ENCODE peak calls at places on chromosome 9, in six cellular contexts. One of them, this sample, is unnamed.

GRCh38 chr9:16337322-16338029 is 533.0 kb downstream of the BNC2 start:
- DNase-seq in naive thymus-derived CD8-positive, alpha-beta T cell: no peak
- DNase-seq in Daoy: peak
- DNase-seq in effector CD4-positive, alpha-beta T cell: no peak
- DNase-seq in NCI-H1092 treated with DMSO at 0.1 percent for 48 hours: no peak
- DNase-seq in stimulated activated CD4-positive, alpha-beta T cell treated with anti-CD3 and anti-CD28 coated beads, Interleukin-1b, Interleukin-23, amount 100 ng/mL, for 4 hours: no peak
- DNase-seq in this sample: no peak

GRCh38 chr9:19649672-19650071 is 139.2 kb downstream of the SLC24A2 start:
- DNase-seq in naive thymus-derived CD8-positive, alpha-beta T cell: no peak
- DNase-seq in Daoy: no peak
- DNase-seq in effector CD4-positive, alpha-beta T cell: no peak
- DNase-seq in NCI-H1092 treated with DMSO at 0.1 percent for 48 hours: no peak
- DNase-seq in stimulated activated CD4-positive, alpha-beta T cell treated with anti-CD3 and anti-CD28 coated beads, Interleukin-1b, Interleukin-23, amount 100 ng/mL, for 4 hours: no peak
- DNase-seq in this sample: no peak

GRCh38 chr9:78542491-78543175 is 245.7 kb downstream of the PSAT1 start:
- DNase-seq in naive thymus-derived CD8-positive, alpha-beta T cell: no peak
- DNase-seq in Daoy: no peak
- DNase-seq in effector CD4-positive, alpha-beta T cell: no peak
- DNase-seq in NCI-H1092 treated with DMSO at 0.1 percent for 48 hours: no peak
- DNase-seq in stimulated activated CD4-positive, alpha-beta T cell treated with anti-CD3 and anti-CD28 coated beads, Interleukin-1b, Interleukin-23, amount 100 ng/mL, for 4 hours: no peak
- DNase-seq in this sample: no peak

GRCh38 chr9:76115396-76115795 is 224.9 kb downstream of the PCSK5 start:
- DNase-seq in naive thymus-derived CD8-positive, alpha-beta T cell: no peak
- DNase-seq in Daoy: no peak
- DNase-seq in effector CD4-positive, alpha-beta T cell: no peak
- DNase-seq in NCI-H1092 treated with DMSO at 0.1 percent for 48 hours: no peak
- DNase-seq in stimulated activated CD4-positive, alpha-beta T cell treated with anti-CD3 and anti-CD28 coated beads, Interleukin-1b, Interleukin-23, amount 100 ng/mL, for 4 hours: no peak
- DNase-seq in this sample: no peak

GRCh38 chr9:12554636-12555035 is 138.5 kb upstream of the TYRP1 start:
- DNase-seq in naive thymus-derived CD8-positive, alpha-beta T cell: no peak
- DNase-seq in Daoy: peak
- DNase-seq in effector CD4-positive, alpha-beta T cell: no peak
- DNase-seq in NCI-H1092 treated with DMSO at 0.1 percent for 48 hours: no peak
- DNase-seq in stimulated activated CD4-positive, alpha-beta T cell treated with anti-CD3 and anti-CD28 coated beads, Interleukin-1b, Interleukin-23, amount 100 ng/mL, for 4 hours: no peak
- DNase-seq in this sample: peak

GRCh38 chr9:35510745-35511428 is 21.0 kb downstream of the RUSC2 start:
- DNase-seq in naive thymus-derived CD8-positive, alpha-beta T cell: no peak
- DNase-seq in Daoy: peak
- DNase-seq in effector CD4-positive, alpha-beta T cell: no peak
- DNase-seq in NCI-H1092 treated with DMSO at 0.1 percent for 48 hours: no peak
- DNase-seq in stimulated activated CD4-positive, alpha-beta T cell treated with anti-CD3 and anti-CD28 coated beads, Interleukin-1b, Interleukin-23, amount 100 ng/mL, for 4 hours: no peak
- DNase-seq in this sample: no peak

GRCh38 chr9:110015759-110016158 is 192.2 kb downstream of the C9orf152 start:
- DNase-seq in naive thymus-derived CD8-positive, alpha-beta T cell: no peak
- DNase-seq in Daoy: peak
- DNase-seq in effector CD4-positive, alpha-beta T cell: no peak
- DNase-seq in NCI-H1092 treated with DMSO at 0.1 percent for 48 hours: no peak
- DNase-seq in stimulated activated CD4-positive, alpha-beta T cell treated with anti-CD3 and anti-CD28 coated beads, Interleukin-1b, Interleukin-23, amount 100 ng/mL, for 4 hours: no peak
- DNase-seq in this sample: no peak

GRCh38 chr9:116000748-116001329 is 152.8 kb upstream of the PAPPA start:
- DNase-seq in naive thymus-derived CD8-positive, alpha-beta T cell: no peak
- DNase-seq in Daoy: peak
- DNase-seq in effector CD4-positive, alpha-beta T cell: no peak
- DNase-seq in NCI-H1092 treated with DMSO at 0.1 percent for 48 hours: no peak
- DNase-seq in stimulated activated CD4-positive, alpha-beta T cell treated with anti-CD3 and anti-CD28 coated beads, Interleukin-1b, Interleukin-23, amount 100 ng/mL, for 4 hours: no peak
- DNase-seq in this sample: no peak

GRCh38 chr9:90915693-90916092 is 114.1 kb downstream of the SYK start:
- DNase-seq in naive thymus-derived CD8-positive, alpha-beta T cell: no peak
- DNase-seq in Daoy: peak
- DNase-seq in effector CD4-positive, alpha-beta T cell: no peak
- DNase-seq in NCI-H1092 treated with DMSO at 0.1 percent for 48 hours: no peak
- DNase-seq in stimulated activated CD4-positive, alpha-beta T cell treated with anti-CD3 and anti-CD28 coated beads, Interleukin-1b, Interleukin-23, amount 100 ng/mL, for 4 hours: peak
- DNase-seq in this sample: peak

GRCh38 chr9:117936185-117936758 is 232.1 kb downstream of the TLR4 start:
- DNase-seq in naive thymus-derived CD8-positive, alpha-beta T cell: no peak
- DNase-seq in Daoy: no peak
- DNase-seq in effector CD4-positive, alpha-beta T cell: no peak
- DNase-seq in NCI-H1092 treated with DMSO at 0.1 percent for 48 hours: no peak
- DNase-seq in stimulated activated CD4-positive, alpha-beta T cell treated with anti-CD3 and anti-CD28 coated beads, Interleukin-1b, Interleukin-23, amount 100 ng/mL, for 4 hours: no peak
- DNase-seq in this sample: no peak

GRCh38 chr9:114456929-114457328 is 48.3 kb downstream of the WHRN start:
- DNase-seq in naive thymus-derived CD8-positive, alpha-beta T cell: no peak
- DNase-seq in Daoy: no peak
- DNase-seq in effector CD4-positive, alpha-beta T cell: no peak
- DNase-seq in NCI-H1092 treated with DMSO at 0.1 percent for 48 hours: no peak
- DNase-seq in stimulated activated CD4-positive, alpha-beta T cell treated with anti-CD3 and anti-CD28 coated beads, Interleukin-1b, Interleukin-23, amount 100 ng/mL, for 4 hours: no peak
- DNase-seq in this sample: no peak

GRCh38 chr9:91185193-91185886 is 176.4 kb downstream of the AUH start:
- DNase-seq in naive thymus-derived CD8-positive, alpha-beta T cell: no peak
- DNase-seq in Daoy: no peak
- DNase-seq in effector CD4-positive, alpha-beta T cell: no peak
- DNase-seq in NCI-H1092 treated with DMSO at 0.1 percent for 48 hours: no peak
- DNase-seq in stimulated activated CD4-positive, alpha-beta T cell treated with anti-CD3 and anti-CD28 coated beads, Interleukin-1b, Interleukin-23, amount 100 ng/mL, for 4 hours: no peak
- DNase-seq in this sample: no peak

GRCh38 chr9:38048319-38048969 is 20.6 kb downstream of the SHB start:
- DNase-seq in naive thymus-derived CD8-positive, alpha-beta T cell: no peak
- DNase-seq in Daoy: peak
- DNase-seq in effector CD4-positive, alpha-beta T cell: no peak
- DNase-seq in NCI-H1092 treated with DMSO at 0.1 percent for 48 hours: no peak
- DNase-seq in stimulated activated CD4-positive, alpha-beta T cell treated with anti-CD3 and anti-CD28 coated beads, Interleukin-1b, Interleukin-23, amount 100 ng/mL, for 4 hours: no peak
- DNase-seq in this sample: no peak

GRCh38 chr9:137079401-137079787 is 2.1 kb downstream of the UAP1L1 start:
- DNase-seq in naive thymus-derived CD8-positive, alpha-beta T cell: no peak
- DNase-seq in Daoy: no peak
- DNase-seq in effector CD4-positive, alpha-beta T cell: no peak
- DNase-seq in NCI-H1092 treated with DMSO at 0.1 percent for 48 hours: no peak
- DNase-seq in stimulated activated CD4-positive, alpha-beta T cell treated with anti-CD3 and anti-CD28 coated beads, Interleukin-1b, Interleukin-23, amount 100 ng/mL, for 4 hours: no peak
- DNase-seq in this sample: no peak

GRCh38 chr9:125660557-125660956 is 46.5 kb downstream of the MAPKAP1 start:
- DNase-seq in naive thymus-derived CD8-positive, alpha-beta T cell: no peak
- DNase-seq in Daoy: no peak
- DNase-seq in effector CD4-positive, alpha-beta T cell: no peak
- DNase-seq in NCI-H1092 treated with DMSO at 0.1 percent for 48 hours: no peak
- DNase-seq in stimulated activated CD4-positive, alpha-beta T cell treated with anti-CD3 and anti-CD28 coated beads, Interleukin-1b, Interleukin-23, amount 100 ng/mL, for 4 hours: no peak
- DNase-seq in this sample: no peak

GRCh38 chr9:81389569-81389993 is 299.8 kb downstream of the TLE1 start:
- DNase-seq in naive thymus-derived CD8-positive, alpha-beta T cell: no peak
- DNase-seq in Daoy: peak
- DNase-seq in effector CD4-positive, alpha-beta T cell: no peak
- DNase-seq in NCI-H1092 treated with DMSO at 0.1 percent for 48 hours: no peak
- DNase-seq in stimulated activated CD4-positive, alpha-beta T cell treated with anti-CD3 and anti-CD28 coated beads, Interleukin-1b, Interleukin-23, amount 100 ng/mL, for 4 hours: no peak
- DNase-seq in this sample: no peak

GRCh38 chr9:87371801-87372374 is 125.8 kb upstream of the DAPK1 start:
- DNase-seq in naive thymus-derived CD8-positive, alpha-beta T cell: no peak
- DNase-seq in Daoy: no peak
- DNase-seq in effector CD4-positive, alpha-beta T cell: no peak
- DNase-seq in NCI-H1092 treated with DMSO at 0.1 percent for 48 hours: no peak
- DNase-seq in stimulated activated CD4-positive, alpha-beta T cell treated with anti-CD3 and anti-CD28 coated beads, Interleukin-1b, Interleukin-23, amount 100 ng/mL, for 4 hours: no peak
- DNase-seq in this sample: no peak

GRCh38 chr9:98573749-98574278 is 134.9 kb downstream of the GABBR2 start:
- DNase-seq in naive thymus-derived CD8-positive, alpha-beta T cell: no peak
- DNase-seq in Daoy: no peak
- DNase-seq in effector CD4-positive, alpha-beta T cell: no peak
- DNase-seq in NCI-H1092 treated with DMSO at 0.1 percent for 48 hours: no peak
- DNase-seq in stimulated activated CD4-positive, alpha-beta T cell treated with anti-CD3 and anti-CD28 coated beads, Interleukin-1b, Interleukin-23, amount 100 ng/mL, for 4 hours: no peak
- DNase-seq in this sample: no peak

GRCh38 chr9:105415344-105415980 is 32.4 kb upstream of the FSD1L start:
- DNase-seq in naive thymus-derived CD8-positive, alpha-beta T cell: peak
- DNase-seq in Daoy: peak
- DNase-seq in effector CD4-positive, alpha-beta T cell: peak
- DNase-seq in NCI-H1092 treated with DMSO at 0.1 percent for 48 hours: peak
- DNase-seq in stimulated activated CD4-positive, alpha-beta T cell treated with anti-CD3 and anti-CD28 coated beads, Interleukin-1b, Interleukin-23, amount 100 ng/mL, for 4 hours: peak
- DNase-seq in this sample: peak

GRCh38 chr9:92974161-92974661 is 26.9 kb downstream of the FGD3 start:
- DNase-seq in naive thymus-derived CD8-positive, alpha-beta T cell: no peak
- DNase-seq in Daoy: no peak
- DNase-seq in effector CD4-positive, alpha-beta T cell: no peak
- DNase-seq in NCI-H1092 treated with DMSO at 0.1 percent for 48 hours: no peak
- DNase-seq in stimulated activated CD4-positive, alpha-beta T cell treated with anti-CD3 and anti-CD28 coated beads, Interleukin-1b, Interleukin-23, amount 100 ng/mL, for 4 hours: no peak
- DNase-seq in this sample: no peak

GRCh38 chr9:127264462-127265040 is at the start of gene GARNL3:
- DNase-seq in naive thymus-derived CD8-positive, alpha-beta T cell: no peak
- DNase-seq in Daoy: no peak
- DNase-seq in effector CD4-positive, alpha-beta T cell: no peak
- DNase-seq in NCI-H1092 treated with DMSO at 0.1 percent for 48 hours: peak
- DNase-seq in stimulated activated CD4-positive, alpha-beta T cell treated with anti-CD3 and anti-CD28 coated beads, Interleukin-1b, Interleukin-23, amount 100 ng/mL, for 4 hours: no peak
- DNase-seq in this sample: peak

GRCh38 chr9:4088680-4089079 is 211.2 kb downstream of the GLIS3 start:
- DNase-seq in naive thymus-derived CD8-positive, alpha-beta T cell: no peak
- DNase-seq in Daoy: no peak
- DNase-seq in effector CD4-positive, alpha-beta T cell: no peak
- DNase-seq in NCI-H1092 treated with DMSO at 0.1 percent for 48 hours: no peak
- DNase-seq in stimulated activated CD4-positive, alpha-beta T cell treated with anti-CD3 and anti-CD28 coated beads, Interleukin-1b, Interleukin-23, amount 100 ng/mL, for 4 hours: no peak
- DNase-seq in this sample: no peak

GRCh38 chr9:34771023-34771422 is 61.1 kb upstream of the CCL21 start:
- DNase-seq in naive thymus-derived CD8-positive, alpha-beta T cell: no peak
- DNase-seq in Daoy: no peak
- DNase-seq in effector CD4-positive, alpha-beta T cell: no peak
- DNase-seq in NCI-H1092 treated with DMSO at 0.1 percent for 48 hours: no peak
- DNase-seq in stimulated activated CD4-positive, alpha-beta T cell treated with anti-CD3 and anti-CD28 coated beads, Interleukin-1b, Interleukin-23, amount 100 ng/mL, for 4 hours: no peak
- DNase-seq in this sample: no peak

GRCh38 chr9:113222482-113222841 is 1.1 kb downstream of the SLC31A1 start:
- DNase-seq in naive thymus-derived CD8-positive, alpha-beta T cell: no peak
- DNase-seq in Daoy: no peak
- DNase-seq in effector CD4-positive, alpha-beta T cell: no peak
- DNase-seq in NCI-H1092 treated with DMSO at 0.1 percent for 48 hours: no peak
- DNase-seq in stimulated activated CD4-positive, alpha-beta T cell treated with anti-CD3 and anti-CD28 coated beads, Interleukin-1b, Interleukin-23, amount 100 ng/mL, for 4 hours: no peak
- DNase-seq in this sample: no peak

GRCh38 chr9:38526571-38526970 is 93.8 kb downstream of the ANKRD18A start:
- DNase-seq in naive thymus-derived CD8-positive, alpha-beta T cell: no peak
- DNase-seq in Daoy: no peak
- DNase-seq in effector CD4-positive, alpha-beta T cell: no peak
- DNase-seq in NCI-H1092 treated with DMSO at 0.1 percent for 48 hours: no peak
- DNase-seq in stimulated activated CD4-positive, alpha-beta T cell treated with anti-CD3 and anti-CD28 coated beads, Interleukin-1b, Interleukin-23, amount 100 ng/mL, for 4 hours: no peak
- DNase-seq in this sample: no peak

GRCh38 chr9:74942801-74943200 is 9.9 kb downstream of the C9orf40 start:
- DNase-seq in naive thymus-derived CD8-positive, alpha-beta T cell: peak
- DNase-seq in Daoy: peak
- DNase-seq in effector CD4-positive, alpha-beta T cell: no peak
- DNase-seq in NCI-H1092 treated with DMSO at 0.1 percent for 48 hours: no peak
- DNase-seq in stimulated activated CD4-positive, alpha-beta T cell treated with anti-CD3 and anti-CD28 coated beads, Interleukin-1b, Interleukin-23, amount 100 ng/mL, for 4 hours: no peak
- DNase-seq in this sample: no peak

GRCh38 chr9:134459164-134459563 is 132.9 kb downstream of the RXRA start:
- DNase-seq in naive thymus-derived CD8-positive, alpha-beta T cell: no peak
- DNase-seq in Daoy: no peak
- DNase-seq in effector CD4-positive, alpha-beta T cell: no peak
- DNase-seq in NCI-H1092 treated with DMSO at 0.1 percent for 48 hours: no peak
- DNase-seq in stimulated activated CD4-positive, alpha-beta T cell treated with anti-CD3 and anti-CD28 coated beads, Interleukin-1b, Interleukin-23, amount 100 ng/mL, for 4 hours: no peak
- DNase-seq in this sample: no peak

GRCh38 chr9:109476781-109477268 is 21.3 kb downstream of the PTPN3 start:
- DNase-seq in naive thymus-derived CD8-positive, alpha-beta T cell: no peak
- DNase-seq in Daoy: no peak
- DNase-seq in effector CD4-positive, alpha-beta T cell: no peak
- DNase-seq in NCI-H1092 treated with DMSO at 0.1 percent for 48 hours: no peak
- DNase-seq in stimulated activated CD4-positive, alpha-beta T cell treated with anti-CD3 and anti-CD28 coated beads, Interleukin-1b, Interleukin-23, amount 100 ng/mL, for 4 hours: no peak
- DNase-seq in this sample: no peak

GRCh38 chr9:36489453-36489852 is 83.2 kb upstream of the MELK start:
- DNase-seq in naive thymus-derived CD8-positive, alpha-beta T cell: no peak
- DNase-seq in Daoy: no peak
- DNase-seq in effector CD4-positive, alpha-beta T cell: no peak
- DNase-seq in NCI-H1092 treated with DMSO at 0.1 percent for 48 hours: no peak
- DNase-seq in stimulated activated CD4-positive, alpha-beta T cell treated with anti-CD3 and anti-CD28 coated beads, Interleukin-1b, Interleukin-23, amount 100 ng/mL, for 4 hours: no peak
- DNase-seq in this sample: no peak

GRCh38 chr9:70121818-70122436 is 78.3 kb downstream of the MAMDC2 start:
- DNase-seq in naive thymus-derived CD8-positive, alpha-beta T cell: no peak
- DNase-seq in Daoy: no peak
- DNase-seq in effector CD4-positive, alpha-beta T cell: no peak
- DNase-seq in NCI-H1092 treated with DMSO at 0.1 percent for 48 hours: no peak
- DNase-seq in stimulated activated CD4-positive, alpha-beta T cell treated with anti-CD3 and anti-CD28 coated beads, Interleukin-1b, Interleukin-23, amount 100 ng/mL, for 4 hours: no peak
- DNase-seq in this sample: no peak

GRCh38 chr9:129208191-129209091 is 30.4 kb upstream of the IER5L start:
- DNase-seq in naive thymus-derived CD8-positive, alpha-beta T cell: peak
- DNase-seq in Daoy: no peak
- DNase-seq in effector CD4-positive, alpha-beta T cell: no peak
- DNase-seq in NCI-H1092 treated with DMSO at 0.1 percent for 48 hours: no peak
- DNase-seq in stimulated activated CD4-positive, alpha-beta T cell treated with anti-CD3 and anti-CD28 coated beads, Interleukin-1b, Interleukin-23, amount 100 ng/mL, for 4 hours: peak
- DNase-seq in this sample: no peak

GRCh38 chr9:123481209-123481865 is 125.3 kb downstream of the CRB2 start:
- DNase-seq in naive thymus-derived CD8-positive, alpha-beta T cell: no peak
- DNase-seq in Daoy: no peak
- DNase-seq in effector CD4-positive, alpha-beta T cell: no peak
- DNase-seq in NCI-H1092 treated with DMSO at 0.1 percent for 48 hours: no peak
- DNase-seq in stimulated activated CD4-positive, alpha-beta T cell treated with anti-CD3 and anti-CD28 coated beads, Interleukin-1b, Interleukin-23, amount 100 ng/mL, for 4 hours: no peak
- DNase-seq in this sample: no peak

GRCh38 chr9:134592018-134592818 is 49.4 kb upstream of the COL5A1 start:
- DNase-seq in naive thymus-derived CD8-positive, alpha-beta T cell: no peak
- DNase-seq in Daoy: peak
- DNase-seq in effector CD4-positive, alpha-beta T cell: no peak
- DNase-seq in NCI-H1092 treated with DMSO at 0.1 percent for 48 hours: no peak
- DNase-seq in stimulated activated CD4-positive, alpha-beta T cell treated with anti-CD3 and anti-CD28 coated beads, Interleukin-1b, Interleukin-23, amount 100 ng/mL, for 4 hours: no peak
- DNase-seq in this sample: no peak